ENCODE peak calls at places on chromosome 18, in four cellular contexts. Q, N, Z and K are unnamed samples.

GRCh38 chr18:63301458-63301857 is 18.1 kb downstream of the BCL2 start:
- DNase-seq in Z (no peak), Q (no peak), N (no peak), K (no peak)

GRCh38 chr18:76922107-76922506 is 99.8 kb downstream of the ZNF236 start:
- DNase-seq in N (peak; percentile 26), Q (peak; percentile 22), Z (peak; percentile 22), K (peak; percentile 21)

GRCh38 chr18:67260841-67261240 is 255.7 kb downstream of the DSEL start:
- DNase-seq in N (no peak), Q (no peak), Z (no peak), K (no peak)

GRCh38 chr18:53687002-53687401 is 537.5 kb downstream of the MBD2 start:
- DNase-seq in Q (no peak), N (no peak), Z (no peak), K (no peak)

GRCh38 chr18:55778731-55779460 is 190.9 kb upstream of the TCF4 start:
- DNase-seq in Z (no peak), Q (no peak), N (no peak), K (no peak)

GRCh38 chr18:55013086-55013485 is 53.8 kb upstream of the CCDC68 start:
- DNase-seq in N (no peak), Z (no peak), Q (no peak), K (no peak)

GRCh38 chr18:10386049-10386448 is 68.4 kb upstream of the APCDD1 start:
- DNase-seq in Q (no peak), Z (no peak), N (no peak), K (no peak)

GRCh38 chr18:51135795-51136194 is 61.7 kb downstream of the MEX3C start:
- DNase-seq in Q (no peak), Z (peak; percentile 23), N (no peak), K (peak; percentile 15)

GRCh38 chr18:73023975-73024374 is 156.2 kb upstream of the NETO1 start:
- DNase-seq in N (no peak), Q (no peak), Z (no peak), K (no peak)

GRCh38 chr18:61963705-61964104 is 70.9 kb upstream of the RNF152 start:
- DNase-seq in Q (no peak), Z (no peak), N (no peak), K (no peak)

GRCh38 chr18:72543362-72544055 is 633 bp downstream of the CBLN2 start:
- DNase-seq in Z (no peak), N (no peak), Q (no peak), K (no peak)

GRCh38 chr18:27712066-27712465 is 464.9 kb downstream of the CDH2 start:
- DNase-seq in N (no peak), Z (no peak), Q (no peak), K (no peak)

GRCh38 chr18:63267990-63268721 is 51.4 kb downstream of the BCL2 start:
- DNase-seq in Z (no peak), N (no peak), Q (no peak), K (no peak)

GRCh38 chr18:48161201-48161910 is 230.9 kb upstream of the SMAD2 start:
- DNase-seq in N (no peak), Z (no peak), Q (peak; percentile 65), K (peak; percentile 35)
- TF ChIP-seq POLR2A in N (no peak), Z (peak; percentile 66), Q (no peak), K (peak; percentile 59)

DNA sequence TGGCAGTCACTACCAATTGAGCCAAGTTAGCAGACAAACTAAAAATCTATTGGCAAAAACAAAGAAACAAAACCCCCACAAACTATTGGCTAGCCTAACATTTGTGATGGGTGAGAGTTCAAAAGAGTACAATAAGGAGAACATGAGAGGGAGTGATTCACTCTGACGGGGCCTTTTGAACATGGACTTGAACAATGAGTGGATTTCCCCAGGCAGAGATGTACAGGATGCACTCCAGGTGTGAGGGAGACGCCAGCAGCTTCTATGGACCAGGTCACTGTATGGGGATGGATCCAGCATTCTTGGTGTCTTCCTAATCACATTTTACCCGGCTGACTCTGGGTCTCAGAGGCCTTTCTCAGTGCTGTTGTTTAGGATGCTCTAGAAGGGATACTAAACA is 167.5 kb upstream of the SMAD2 start:
- DNase-seq in Z (no peak), N (no peak), Q (no peak), K (no peak)
- TF ChIP-seq JUNB in Z (no peak), N (no peak), Q (no peak), K (no peak)

GRCh38 chr18:58599106-58599505 is 29.8 kb downstream of the ALPK2 start:
- DNase-seq in Z (no peak), Q (no peak), N (no peak), K (no peak)
- TF ChIP-seq POLR2A in Z (no peak), Q (no peak), N (no peak), K (no peak)

DNA sequence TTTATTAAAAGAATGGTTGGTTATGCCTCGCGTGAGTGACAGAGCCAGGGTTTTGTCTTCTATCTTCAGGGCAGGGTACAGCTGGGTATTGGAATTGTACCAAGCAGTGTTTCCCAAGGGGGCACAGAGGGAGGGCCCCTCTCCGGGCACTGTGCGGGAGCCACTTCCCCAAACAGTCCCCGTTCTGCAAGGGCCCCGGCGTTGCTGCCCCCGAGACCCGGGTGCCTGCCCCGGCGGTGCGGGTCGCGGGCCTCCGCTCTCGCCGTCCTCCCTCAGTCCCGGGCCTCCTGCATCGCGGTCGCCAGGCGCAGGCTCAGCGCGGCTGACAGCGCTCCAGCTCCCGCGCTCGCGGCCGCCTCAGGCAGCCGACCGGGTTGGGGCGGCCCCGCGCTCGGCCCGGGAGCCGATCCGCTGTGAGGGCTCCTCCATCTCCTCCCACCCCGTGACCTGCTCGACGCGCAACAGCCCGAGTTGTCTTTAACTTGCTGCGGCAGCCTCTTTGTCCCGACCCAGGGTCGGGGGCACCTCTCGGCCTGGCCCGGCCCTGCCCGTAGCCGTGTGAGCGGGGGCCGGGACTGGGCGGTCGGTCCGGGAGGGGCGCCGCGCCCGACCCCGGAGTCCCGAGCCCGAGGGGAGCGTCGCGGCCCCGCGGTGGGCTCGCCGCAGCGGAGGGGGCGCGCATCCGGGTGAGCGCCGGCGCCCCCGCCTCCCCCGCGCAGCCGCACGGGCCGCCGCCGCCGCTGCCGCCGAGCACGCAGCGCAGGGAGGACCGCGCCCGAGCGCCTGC is 599 bp upstream of the GALNT1 start:
- DNase-seq in N (no peak), Q (peak; percentile 64), Z (peak; percentile 23), K (peak; percentile 51)
- TF ChIP-seq JUNB in N (no peak), Q (no peak), Z (no peak), K (no peak)

GRCh38 chr18:59139615-59140286 is at the start of gene SEC11C:
- DNase-seq in Q (peak; percentile 93), N (peak; percentile 93), Z (peak; percentile 95), K (peak; percentile 94)
- TF ChIP-seq POLR2A in Q (peak; percentile 57), N (peak; percentile 93), Z (peak; percentile 62), K (peak; percentile 36)

DNA sequence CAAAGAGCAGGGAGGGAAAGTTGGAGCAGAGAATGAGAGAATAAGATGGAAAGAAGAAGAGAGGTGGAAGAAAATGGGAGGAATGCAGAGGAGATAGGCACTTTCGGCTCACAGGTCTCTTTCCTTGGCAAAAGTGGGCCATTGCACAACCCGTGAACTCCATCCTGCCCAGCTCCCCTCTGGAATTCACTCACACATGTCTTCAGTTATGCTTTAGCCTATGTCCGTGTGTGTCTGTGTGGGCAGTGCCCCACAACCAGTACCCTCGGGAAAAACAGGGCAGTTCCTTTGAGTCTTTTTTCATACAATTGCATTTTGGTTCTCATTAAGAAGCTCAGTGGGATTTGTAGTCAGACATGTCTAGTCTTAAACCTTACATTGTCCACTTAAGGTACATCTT is 34.5 kb downstream of the DTNA start:
- DNase-seq in N (no peak), Q (no peak), Z (no peak), K (no peak)
- TF ChIP-seq JUNB in N (no peak), Q (no peak), Z (no peak), K (no peak)

DNA sequence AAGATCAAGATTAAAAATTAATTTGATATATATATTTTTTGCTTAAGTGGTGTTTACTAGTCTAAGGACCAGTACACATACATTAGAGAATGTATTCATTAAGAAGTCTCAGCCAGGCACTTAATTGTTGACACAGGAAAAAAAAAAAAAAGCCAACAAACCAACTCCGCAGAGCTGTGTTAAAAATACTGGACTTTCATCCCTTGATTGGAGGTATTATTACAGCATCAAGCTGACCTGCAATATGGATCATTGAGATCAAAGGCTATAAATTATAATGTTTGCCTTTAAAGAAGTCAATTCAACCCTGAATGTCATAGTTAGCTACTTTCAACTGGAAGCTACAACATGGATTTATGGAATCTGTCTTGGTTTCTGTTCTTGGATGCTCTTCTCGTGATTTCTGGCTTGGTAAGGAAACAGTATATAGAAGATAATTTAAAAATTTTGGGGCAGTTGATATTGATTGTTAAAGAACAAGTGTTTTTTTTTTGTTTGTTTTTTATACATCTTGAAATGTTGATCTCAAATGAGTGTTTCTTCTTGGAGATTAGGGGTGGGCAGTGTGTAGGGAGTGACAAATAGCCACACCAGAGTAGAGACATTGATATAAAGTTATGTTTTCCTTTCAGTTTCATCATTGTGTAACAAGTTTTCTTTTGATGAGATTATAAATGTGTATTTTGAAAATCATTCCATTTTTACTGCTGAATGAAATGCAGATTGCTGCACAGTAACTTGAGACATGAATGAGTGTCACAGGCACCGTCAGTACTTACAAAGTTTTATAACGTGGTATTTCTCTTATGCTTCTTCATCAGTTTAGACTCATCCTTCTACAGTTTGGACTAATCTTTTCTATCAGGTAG is at the start of gene MEP1B:
- DNase-seq in N (no peak), Z (no peak), Q (no peak), K (no peak)
- TF ChIP-seq POLR2A in N (no peak), Z (no peak), Q (no peak), K (no peak)

GRCh38 chr18:79529991-79530390 is 134.3 kb downstream of the NFATC1 start:
- DNase-seq in N (no peak), Q (no peak), Z (no peak), K (no peak)
- TF ChIP-seq JUNB in N (no peak), Q (no peak), Z (no peak), K (no peak)